ENCODE peak calls at places on chromosomes 6 and 20, in eight cellular contexts. M is body of pancreas, E is lower lobe of right lung, W is heart left ventricle, B is upper lobe of right lung, Y is keratinocyte, R is Peyer's patch, X is transverse colon. J is an unnamed sample.

GRCh38 chr6:7590918-7591302 is 912 bp downstream of the SNRNP48 start:
- DNase-seq in M (peak), E (no peak), W (peak), B (no peak), Y (no peak), R (peak), X (no peak), J (no peak)

GRCh38 chr6:142901616-142902015 is 43.4 kb downstream of the HIVEP2 start:
- DNase-seq in M (no peak), E (no peak), W (no peak), B (no peak), Y (no peak), R (no peak), X (no peak), J (no peak)

GRCh38 chr20:46644733-46645132 is 6.5 kb downstream of the SLC13A3 start:
- DNase-seq in M (no peak), E (no peak), W (no peak), B (no peak), Y (no peak), R (no peak), X (no peak), J (no peak)

GRCh38 chr20:10812738-10813327 is 139.0 kb upstream of the JAG1 start:
- DNase-seq in M (no peak), E (no peak), W (no peak), B (no peak), Y (no peak), R (no peak), X (no peak), J (no peak)

GRCh38 chr6:35391240-35391968 is 49.0 kb downstream of the PPARD start:
- DNase-seq in M (no peak), E (no peak), W (no peak), B (no peak), Y (peak), R (no peak), X (no peak), J (peak)

GRCh38 chr20:53829706-53830521 is 236.3 kb upstream of the ZNF217 start:
- DNase-seq in M (peak), E (no peak), W (no peak), B (no peak), Y (no peak), R (peak), X (peak), J (no peak)

GRCh38 chr6:84314377-84314898 is 87.0 kb upstream of the CEP162 start:
- DNase-seq in M (no peak), E (no peak), W (peak), B (no peak), Y (no peak), R (no peak), X (no peak), J (no peak)

GRCh38 chr6:48928937-48929336 is 534.1 kb downstream of the MMUT start:
- DNase-seq in M (no peak), E (no peak), W (no peak), B (no peak), Y (no peak), R (no peak), X (no peak), J (no peak)

GRCh38 chr6:132341646-132342045 is 59.6 kb downstream of the MOXD1 start:
- DNase-seq in M (no peak), E (no peak), W (no peak), B (no peak), Y (no peak), R (no peak), X (no peak), J (peak)

GRCh38 chr6:167815296-167815980 is 11.3 kb upstream of the AFDN start:
- DNase-seq in M (no peak), E (no peak), W (no peak), B (peak), Y (no peak), R (no peak), X (no peak), J (no peak)

GRCh38 chr6:161344640-161345039 is 70.8 kb upstream of the AGPAT4 start:
- DNase-seq in M (no peak), E (no peak), W (no peak), B (no peak), Y (no peak), R (peak), X (no peak), J (no peak)

GRCh38 chr20:48451401-48451800 is 376.4 kb downstream of the PREX1 start:
- DNase-seq in M (no peak), E (no peak), W (no peak), B (no peak), Y (no peak), R (no peak), X (no peak), J (no peak)

GRCh38 chr20:60341062-60341461 is 382.8 kb downstream of the CDH26 start:
- DNase-seq in M (no peak), E (no peak), W (no peak), B (no peak), Y (no peak), R (no peak), X (peak), J (no peak)

GRCh38 chr20:62977613-62978558 is 25.4 kb downstream of the SLC17A9 start:
- DNase-seq in M (peak), E (no peak), W (no peak), B (no peak), Y (no peak), R (peak), X (peak), J (no peak)

GRCh38 chr6:137823826-137824501 is 43.1 kb upstream of the TNFAIP3 start:
- DNase-seq in M (peak), E (no peak), W (no peak), B (no peak), Y (no peak), R (peak), X (peak), J (no peak)

GRCh38 chr20:57308451-57309410 is 20.9 kb upstream of the SPO11 start:
- DNase-seq in M (no peak), E (no peak), W (no peak), B (no peak), Y (no peak), R (no peak), X (no peak), J (no peak)

GRCh38 chr6:33213166-33213988 is 5.1 kb downstream of the RING1 start:
- DNase-seq in M (peak), E (no peak), W (no peak), B (no peak), Y (no peak), R (peak), X (no peak), J (no peak)

GRCh38 chr6:165090206-165090605 is 219.2 kb downstream of the C6orf118 start:
- DNase-seq in M (no peak), E (no peak), W (no peak), B (no peak), Y (no peak), R (no peak), X (no peak), J (no peak)

GRCh38 chr6:78824045-78824444 is 43.3 kb upstream of the IRAK1BP1 start:
- DNase-seq in M (no peak), E (no peak), W (no peak), B (no peak), Y (no peak), R (no peak), X (no peak), J (no peak)

GRCh38 chr20:50343490-50344179 is 153.0 kb downstream of the CEBPB start:
- DNase-seq in M (peak), E (no peak), W (no peak), B (no peak), Y (no peak), R (no peak), X (no peak), J (no peak)

GRCh38 chr20:50344232-50345071 is 153.8 kb downstream of the CEBPB start:
- DNase-seq in M (no peak), E (no peak), W (no peak), B (no peak), Y (no peak), R (no peak), X (no peak), J (no peak)

GRCh38 chr20:50346372-50347347 is 156.0 kb downstream of the CEBPB start:
- DNase-seq in M (peak), E (peak), W (peak), B (peak), Y (no peak), R (peak), X (peak), J (peak)

GRCh38 chr20:50347568-50347981 is 156.9 kb downstream of the CEBPB start:
- DNase-seq in M (no peak), E (no peak), W (no peak), B (no peak), Y (no peak), R (no peak), X (no peak), J (no peak)

DNA sequence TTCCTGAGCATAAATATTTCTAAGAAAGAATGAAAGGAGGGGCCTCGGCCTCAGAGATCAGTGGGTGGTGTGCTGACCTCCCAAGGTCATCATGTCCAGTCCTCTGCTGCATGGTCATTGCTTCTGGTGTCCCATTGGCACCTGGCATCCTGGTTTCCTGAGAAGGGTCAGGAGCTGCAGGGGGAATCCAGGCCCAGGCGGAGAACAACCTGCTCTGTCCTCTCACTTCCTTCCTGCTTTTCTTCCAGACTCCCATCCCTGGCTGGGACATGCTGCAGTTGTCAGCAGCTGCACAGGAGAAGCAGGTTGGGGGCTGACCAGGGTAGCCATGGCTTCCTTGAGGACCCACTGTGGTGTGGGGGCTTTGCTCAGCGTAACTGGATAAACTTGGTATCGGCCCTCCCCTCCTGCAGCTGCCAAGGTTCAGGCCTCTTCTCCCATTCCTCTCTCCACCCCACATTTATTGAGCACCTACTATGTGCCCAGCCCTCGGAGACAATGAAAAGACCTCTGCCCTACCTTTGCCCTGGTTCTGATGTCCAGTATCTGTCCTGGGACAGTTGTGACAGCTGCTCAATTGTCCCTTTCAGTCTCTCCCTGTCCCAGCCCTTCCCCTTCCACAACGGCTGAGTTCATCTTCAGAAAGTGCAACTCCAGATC is 155.2 kb downstream of the CEBPB start:
- DNase-seq in M (no peak), E (no peak), W (no peak), B (no peak), Y (no peak), R (no peak), X (no peak), J (no peak)
- H3K4me3 ChIP-seq in M (no peak), E (peak), W (no peak), B (peak), Y (no peak), R (no peak), X (no peak), J (no peak)

DNA sequence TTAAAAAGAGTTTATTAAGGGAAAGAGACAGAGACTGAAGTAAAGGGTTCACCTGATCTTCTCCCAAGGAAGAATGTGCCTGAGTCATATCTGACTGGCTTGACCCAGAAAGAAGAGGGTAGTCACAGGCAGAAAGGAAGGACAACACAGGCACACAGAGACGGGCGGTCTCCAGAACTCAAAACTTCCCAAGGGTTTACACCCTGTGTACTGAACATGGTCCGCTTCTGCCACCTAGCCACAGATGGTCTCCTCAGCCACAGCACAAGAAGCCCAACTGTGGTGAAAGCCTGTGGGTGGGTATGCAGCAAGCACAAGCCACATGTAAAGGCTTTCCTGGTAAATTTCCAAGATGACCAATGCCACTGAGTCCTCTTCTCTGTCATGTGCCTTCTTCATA is 17.2 kb downstream of the UNC5CL start:
- DNase-seq in M (peak), E (no peak), W (no peak), B (no peak), Y (no peak), R (no peak), X (no peak), J (peak)
- TF ChIP-seq CTCF in M (peak), E (no peak), W (peak), B (no peak), Y (peak), R (no peak), X (no peak), J (peak)

GRCh38 chr6:30613251-30614043 is 3.6 kb downstream of the PPP1R10 start:
- DNase-seq in M (no peak), E (no peak), W (no peak), B (no peak), Y (no peak), R (no peak), X (no peak), J (no peak)
- H3K4me3 ChIP-seq in M (no peak), E (no peak), W (peak), B (peak), Y (no peak), R (no peak), X (no peak), J (no peak)

GRCh38 chr6:32126880-32127279 is 1.2 kb downstream of the ATF6B start:
- DNase-seq in M (no peak), E (no peak), W (no peak), B (no peak), Y (no peak), R (no peak), X (no peak), J (no peak)
- TF ChIP-seq CTCF in M (no peak), E (no peak), W (no peak), B (no peak), Y (no peak), R (no peak), X (no peak), J (no peak)

GRCh38 chr6:51199733-51200132 is 381.1 kb downstream of the TFAP2B start:
- DNase-seq in M (no peak), E (no peak), W (no peak), B (no peak), Y (no peak), R (no peak), X (no peak), J (no peak)
- H3K4me3 ChIP-seq in M (no peak), E (no peak), W (no peak), B (no peak), Y (no peak), R (no peak), X (no peak), J (no peak)

DNA sequence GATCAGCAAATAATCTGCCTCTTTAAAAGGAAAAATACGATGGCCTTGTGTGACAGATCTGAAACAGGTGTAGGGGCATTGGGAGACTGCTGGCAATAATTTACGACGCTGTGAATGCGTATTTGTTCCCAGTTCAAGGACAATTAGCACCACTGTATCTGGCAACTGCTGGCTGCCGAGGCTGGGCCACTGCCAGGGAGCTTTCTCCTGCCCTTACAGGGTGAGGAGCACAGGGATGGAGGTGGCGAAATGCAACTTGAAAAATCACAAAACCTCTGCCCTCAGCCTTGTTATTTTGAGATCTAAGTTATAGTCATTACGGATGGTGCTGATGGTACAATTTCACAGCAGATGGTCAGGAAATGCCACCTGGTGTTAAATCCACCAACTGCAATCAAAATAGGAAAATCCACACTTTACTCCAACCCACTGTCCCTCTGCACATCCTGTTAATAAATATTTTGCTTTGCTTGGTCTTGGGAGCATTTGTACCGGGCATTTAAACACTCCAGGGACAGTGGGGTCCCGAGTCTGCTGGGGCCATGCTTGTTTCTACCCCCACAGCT is 6.4 kb downstream of the MYLK4 start:
- DNase-seq in M (peak), E (no peak), W (peak), B (no peak), Y (no peak), R (no peak), X (no peak), J (no peak)
- TF ChIP-seq CTCF in M (no peak), E (no peak), W (no peak), B (no peak), Y (peak), R (peak), X (peak), J (peak)

DNA sequence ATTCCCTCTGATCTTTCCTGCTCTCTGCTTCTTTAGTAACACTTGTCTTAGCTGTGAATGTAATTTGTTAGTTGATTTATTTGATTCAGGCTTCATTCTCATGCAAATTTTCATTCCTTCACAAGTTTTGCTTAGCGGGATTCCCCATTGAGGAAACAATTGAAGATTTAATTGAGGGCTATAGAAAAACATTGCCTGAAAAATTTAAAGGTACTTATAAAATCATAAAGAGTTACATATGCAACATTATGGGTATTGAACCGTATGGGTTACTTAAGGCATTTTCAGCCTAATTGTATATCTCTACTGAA is 11.9 kb upstream of the ZSCAN9 start:
- DNase-seq in M (no peak), E (no peak), W (no peak), B (no peak), Y (no peak), R (no peak), X (no peak), J (no peak)
- H3K4me3 ChIP-seq in M (no peak), E (peak), W (no peak), B (no peak), Y (peak), R (peak), X (no peak), J (no peak)